ENCODE peak calls at places on chromosomes 7 and 10, in seven cellular contexts. O is AG09309; H is HFFc6; V is thyroid gland; C is stimulated activated naive B cell treated with anti-CD40 and anti-IgM and Interleukin-4, amounts not matched to agents 10 μg/mL and 1 μg/mL and 100 μg/mL, for 72 hours; N is stimulated activated CD4-positive, alpha-beta T cell treated with anti-CD3 and anti-CD28 coated beads, Interleukin-4, amount 100 ng/mL, for 1 hour; D is NCI-H2171 treated with DMSO at 0.1 percent for 48 hours. B is an unnamed sample.

GRCh38 chr7:23332881-23333612 is 33.9 kb downstream of the MALSU1 start:
- DNase-seq in D (no peak), C (no peak), H (peak), V (peak), N (no peak), O (peak), B (no peak)

GRCh38 chr7:22601812-22602568 is 102.0 kb upstream of the STEAP1B start:
- DNase-seq in C (no peak), D (no peak), N (no peak), O (no peak), H (peak), V (no peak), B (no peak)

GRCh38 chr10:121695731-121696464 is 97.7 kb upstream of the FGFR2 start:
- DNase-seq in O (no peak), N (no peak), C (no peak), H (no peak), V (peak), D (no peak), B (no peak)

GRCh38 chr7:22393825-22394458 is 37.0 kb upstream of the RAPGEF5 start:
- DNase-seq in H (peak), V (no peak), C (no peak), N (no peak), O (peak), D (no peak), B (no peak)

GRCh38 chr10:19749185-19749729 is 67.0 kb upstream of the PLXDC2 start:
- DNase-seq in O (peak), V (no peak), C (no peak), D (no peak), N (no peak), H (peak), B (no peak)

GRCh38 chr7:1646957-1647891 is 22.9 kb upstream of the ELFN1 start:
- DNase-seq in D (peak), H (no peak), N (no peak), V (no peak), C (no peak), O (no peak), B (no peak)

GRCh38 chr7:129438839-129439640 is 4.8 kb downstream of the STRIP2 start:
- DNase-seq in N (peak), H (peak), C (no peak), V (no peak), O (no peak), D (no peak), B (no peak)

GRCh38 chr10:102519246-102519805 is 15.6 kb downstream of the SUFU start:
- DNase-seq in C (no peak), H (no peak), O (no peak), V (no peak), D (no peak), N (no peak), B (no peak)

GRCh38 chr7:117588352-117588794 is 108.5 kb downstream of the CFTR start:
- DNase-seq in V (no peak), C (no peak), D (no peak), O (no peak), H (no peak), N (no peak), B (peak)

GRCh38 chr7:100674441-100675407 is 1.2 kb downstream of the GNB2 start:
- DNase-seq in O (no peak), D (peak), H (no peak), C (no peak), V (peak), N (peak), B (no peak)

GRCh38 chr10:100882681-100883321 is 30.0 kb upstream of the SLF2 start:
- DNase-seq in V (no peak), O (peak), N (no peak), D (no peak), H (no peak), C (no peak), B (peak)

GRCh38 chr10:126156012-126156411 is 232.3 kb downstream of the ADAM12 start:
- DNase-seq in V (no peak), N (no peak), H (no peak), C (no peak), O (no peak), D (no peak), B (no peak)

GRCh38 chr10:131587976-131588680 is 276.6 kb upstream of the TCERG1L start:
- DNase-seq in C (no peak), D (no peak), V (no peak), N (no peak), H (no peak), O (no peak), B (no peak)